ENCODE peak calls at places on chromosomes 4 and X, in four cellular contexts. K is suprapubic skin, V is HFFc6, Q is endothelial cell. A is an unnamed sample.

GRCh38 chrX:133640161-133641015 is 225.1 kb upstream of the GPC4 start:
- DNase-seq in V (no peak), K (no peak), Q (no peak), A (no peak)

GRCh38 chrX:107442914-107443527 is 6.4 kb upstream of the FRMPD3 start:
- DNase-seq in V (no peak), K (no peak), Q (no peak), A (no peak)

GRCh38 chr4:110046588-110047049 is 133.9 kb downstream of the EGF start:
- DNase-seq in K (no peak), V (peak), Q (no peak), A (no peak)

GRCh38 chr4:60683953-60684352 is 516.2 kb upstream of the ADGRL3 start:
- DNase-seq in K (no peak), V (peak), Q (no peak), A (no peak)

GRCh38 chrX:115392871-115393270 is 103.4 kb downstream of the LUZP4 start:
- DNase-seq in K (no peak), Q (no peak), V (no peak), A (no peak)

GRCh38 chr4:108117473-108118182 is 51.1 kb downstream of the LEF1 start:
- DNase-seq in Q (no peak), V (no peak), K (no peak), A (no peak)

GRCh38 chr4:142324572-142324971 is 521.5 kb downstream of the INPP4B start:
- DNase-seq in V (no peak), Q (no peak), K (no peak), A (no peak)

GRCh38 chrX:10166731-10167149 is 10.0 kb downstream of the CLCN4 start:
- DNase-seq in K (no peak), Q (peak), V (no peak), A (no peak)

GRCh38 chr4:75289843-75290616 is 224.2 kb downstream of the RCHY1 start:
- DNase-seq in Q (peak), V (no peak), K (no peak), A (no peak)

GRCh38 chr4:89069481-89069880 is 12.5 kb upstream of the FAM13A start:
- DNase-seq in Q (no peak), V (no peak), K (no peak), A (no peak)

GRCh38 chrX:48937065-48937907 is 18.5 kb upstream of the PIM2 start:
- DNase-seq in K (no peak), Q (no peak), V (no peak), A (no peak)

GRCh38 chrX:71928856-71929255 is 18.2 kb downstream of the NHSL2 start:
- DNase-seq in K (no peak), V (no peak), Q (no peak), A (no peak)

GRCh38 chrX:119760026-119760902 is 1.9 kb downstream of the SOWAHD start:
- DNase-seq in V (no peak), Q (no peak), K (no peak), A (no peak)

GRCh38 chr4:139367421-139368090 is 65.3 kb upstream of the NDUFC1 start:
- DNase-seq in V (peak), Q (no peak), K (no peak), A (no peak)

GRCh38 chr4:168453146-168453545 is 27.1 kb downstream of the DDX60L start:
- DNase-seq in K (no peak), Q (no peak), V (no peak), A (no peak)

GRCh38 chr4:123121241-123121907 is 199.0 kb upstream of the NUDT6 start:
- DNase-seq in Q (no peak), V (peak), K (no peak), A (no peak)

GRCh38 chr4:54668031-54668611 is 10.4 kb downstream of the KIT start:
- DNase-seq in V (no peak), K (no peak), Q (no peak), A (no peak)

GRCh38 chr4:138540056-138540800 is 298.1 kb upstream of the SLC7A11 start:
- DNase-seq in K (no peak), Q (no peak), V (peak), A (no peak)

GRCh38 chrX:139213241-139213709 is 317.3 kb upstream of the F9 start:
- DNase-seq in V (no peak), K (no peak), Q (no peak), A (no peak)

GRCh38 chr4:140257461-140258305 is 103.7 kb upstream of the MAML3 start:
- DNase-seq in K (no peak), V (peak), Q (no peak), A (no peak)

GRCh38 chr4:74190919-74191397 is 33.0 kb downstream of the MTHFD2L start:
- DNase-seq in K (no peak), V (no peak), Q (no peak), A (no peak)

GRCh38 chr4:14771504-14772175 is 230.6 kb upstream of the CPEB2 start:
- DNase-seq in K (no peak), Q (no peak), V (no peak), A (no peak)

GRCh38 chr4:59571805-59572430 is 1628.2 kb upstream of the ADGRL3 start:
- DNase-seq in V (no peak), Q (no peak), K (no peak), A (no peak)

GRCh38 chr4:1137063-1137771 is 23.9 kb upstream of the RNF212 start:
- DNase-seq in V (no peak), Q (no peak), K (no peak), A (no peak)

GRCh38 chrX:19627533-19627932 is 112.2 kb upstream of the MAP3K15 start:
- DNase-seq in K (no peak), V (no peak), Q (no peak), A (no peak)

GRCh38 chrX:110987292-110987691 is 108.7 kb upstream of the PAK3 start:
- DNase-seq in K (no peak), V (no peak), Q (peak), A (no peak)
- TF ChIP-seq CTCF in K (no peak), V (no peak), Q (no peak), A (no peak)

GRCh38 chrX:137427813-137428212 is 138.1 kb upstream of the ZIC3 start:
- DNase-seq in K (no peak), Q (no peak), V (no peak), A (no peak)
- TF ChIP-seq CTCF in K (no peak), Q (no peak), V (no peak), A (no peak)

GRCh38 chrX:16807548-16807947 is 21.3 kb downstream of the TXLNG start:
- DNase-seq in V (no peak), Q (peak), K (no peak), A (no peak)
- TF ChIP-seq CTCF in V (no peak), Q (no peak), K (no peak), A (no peak)

GRCh38 chrX:129744881-129745321 is 6.1 kb downstream of the XPNPEP2 start:
- DNase-seq in Q (no peak), K (no peak), V (no peak), A (no peak)

GRCh38 chrX:129748265-129748664 is 9.5 kb downstream of the XPNPEP2 start:
- DNase-seq in V (peak), Q (no peak), K (no peak), A (no peak)

GRCh38 chrX:129750971-129751370 is 12.2 kb downstream of the XPNPEP2 start:
- DNase-seq in V (no peak), Q (no peak), K (no peak), A (no peak)

GRCh38 chrX:129747533-129747932 is 8.8 kb downstream of the XPNPEP2 start:
- DNase-seq in K (no peak), V (no peak), Q (no peak), A (no peak)

GRCh38 chrX:129749069-129749468 is 10.3 kb downstream of the XPNPEP2 start:
- DNase-seq in V (no peak), Q (no peak), K (no peak), A (no peak)
- TF ChIP-seq CTCF in V (no peak), Q (no peak), K (no peak), A (no peak)

GRCh38 chr4:132498215-132498614 is 650.9 kb upstream of the PCDH10 start:
- DNase-seq in K (no peak), Q (no peak), V (no peak), A (no peak)

GRCh38 chr4:132488555-132488954 is 660.5 kb upstream of the PCDH10 start:
- DNase-seq in Q (no peak), K (no peak), V (no peak), A (no peak)

DNA sequence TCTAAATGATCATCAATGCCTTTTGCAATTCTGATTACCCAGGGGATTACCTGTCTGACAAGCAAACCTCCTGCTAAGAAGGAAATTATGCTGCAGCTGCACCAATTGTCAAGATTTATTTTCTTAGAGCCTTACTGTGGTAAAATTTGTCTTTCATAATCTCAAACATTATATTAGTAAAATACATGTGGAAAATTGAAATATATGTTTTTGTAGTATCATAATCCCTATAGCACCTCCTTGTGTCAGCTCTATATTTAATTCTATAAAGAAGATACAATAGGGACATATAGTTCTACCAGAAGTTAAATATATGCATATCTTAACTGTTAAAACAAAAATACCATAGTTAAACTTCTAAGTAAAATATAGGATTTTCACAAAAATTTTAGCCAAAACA is 655.6 kb upstream of the PCDH10 start:
- DNase-seq in K (no peak), V (no peak), Q (no peak), A (no peak)
- TF ChIP-seq CTCF in K (no peak), V (peak), Q (no peak), A (no peak)

GRCh38 chrX:57573754-57574153 is 18.1 kb upstream of the ZXDB start:
- DNase-seq in Q (peak), V (no peak), K (no peak), A (no peak)
- TF ChIP-seq CTCF in Q (no peak), V (peak), K (peak), A (no peak)